ENCODE peak calls at places on chromosomes 4 and X, in seven cellular contexts. R is ureter; P is activated T-helper 9 cell treated with anti-CD3 and anti-CD28 coated beads, Interleukin-2, amount 50 U/mL, for 16 hours; Y is smooth muscle cell of the brain vasculature; Z is midbrain; M is effector CD4-positive, alpha-beta T cell; B is body of pancreas. A is an unnamed sample.

GRCh38 chrX:10175317-10175871 is 18.6 kb downstream of the CLCN4 start:
- DNase-seq in Z (no peak), B (no peak), P (no peak), Y (peak; percentile 28), R (no peak), M (no peak), A (no peak)

GRCh38 chrX:118566359-118566758 is 70.7 kb downstream of the DOCK11 start:
- DNase-seq in M (no peak), Y (no peak), B (no peak), P (no peak), Z (no peak), R (no peak), A (no peak)

GRCh38 chr4:23654791-23655190 is 235.1 kb downstream of the PPARGC1A start:
- DNase-seq in P (no peak), M (no peak), B (no peak), Y (no peak), Z (no peak), R (no peak), A (no peak)

GRCh38 chr4:142719854-142720541 is 126.1 kb downstream of the INPP4B start:
- DNase-seq in Z (peak; percentile 3), M (no peak), B (no peak), R (no peak), P (no peak), Y (no peak), A (no peak)

GRCh38 chr4:1594871-1595788 is 89.0 kb downstream of the FAM53A start:
- DNase-seq in Z (no peak), R (no peak), M (no peak), B (no peak), Y (no peak), P (no peak), A (no peak)

GRCh38 chrX:110108381-110108796 is 105.5 kb downstream of the TMEM164 start:
- DNase-seq in Z (peak; percentile 32), P (no peak), M (no peak), B (no peak), R (no peak), Y (no peak), A (no peak)

GRCh38 chr4:2285665-2286381 is 23.9 kb upstream of the MXD4 start:
- DNase-seq in M (peak; percentile 1), Y (no peak), R (no peak), Z (no peak), P (no peak), B (no peak), A (no peak)

GRCh38 chrX:37825225-37825842 is 22.0 kb downstream of the DYNLT3 start:
- DNase-seq in R (peak; percentile 46), Z (no peak), Y (no peak), P (peak; percentile 29), B (peak; percentile 59), M (peak; percentile 39), A (peak; percentile 49)

GRCh38 chrX:70456256-70456655 is 11.6 kb downstream of the DLG3 start:
- DNase-seq in M (no peak), R (no peak), Y (no peak), P (no peak), B (no peak), Z (no peak), A (no peak)

GRCh38 chr4:3208826-3209225 is 40.1 kb upstream of the MSANTD1 start:
- DNase-seq in Y (no peak), P (no peak), Z (no peak), B (no peak), R (no peak), M (no peak), A (no peak)

GRCh38 chr4:185405296-185405999 is 8.8 kb downstream of the ANKRD37 start:
- DNase-seq in Z (no peak), Y (no peak), M (no peak), P (no peak), R (no peak), B (no peak), A (no peak)

GRCh38 chrX:29090811-29091210 is 503.6 kb downstream of the IL1RAPL1 start:
- DNase-seq in R (no peak), M (no peak), B (no peak), P (no peak), Y (no peak), Z (peak; percentile 53), A (no peak)

GRCh38 chrX:25144043-25144940 is 128.5 kb upstream of the ARX start:
- DNase-seq in M (peak; percentile 17), R (no peak), B (peak; percentile 59), Y (peak; percentile 41), Z (peak; percentile 54), P (peak; percentile 7), A (peak; percentile 55)

GRCh38 chr4:173051697-173052096 is 116.9 kb upstream of the GALNT7 start:
- DNase-seq in B (no peak), Y (no peak), P (no peak), Z (no peak), R (no peak), M (no peak), A (no peak)

GRCh38 chr4:3470244-3471097 is 7.4 kb downstream of the DOK7 start:
- DNase-seq in R (no peak), Z (no peak), P (no peak), B (peak; percentile 68), M (no peak), Y (no peak), A (no peak)